ENCODE peak calls at places on chromosomes 4 and X, in four cellular contexts. A is NT2/D1, Q is H1, N is HepG2. I is an unnamed sample.

GRCh38 chr4:140330311-140330900 is 43.0 kb upstream of the SCOC start:
- DNase-seq in N (peak), Q (no peak), A (no peak), I (peak)

GRCh38 chr4:48491514-48492176 is 1.6 kb downstream of the ZAR1 start:
- DNase-seq in N (no peak), A (no peak), Q (no peak), I (no peak)

GRCh38 chr4:133143775-133144430 is 5.2 kb upstream of the PCDH10 start:
- DNase-seq in A (no peak), Q (no peak), N (no peak), I (no peak)

GRCh38 chr4:81723927-81724587 is 252.3 kb upstream of the RASGEF1B start:
- DNase-seq in N (no peak), A (no peak), Q (no peak), I (no peak)

GRCh38 chrX:85243761-85244410 is at the start of the genes SATL1 and ZNF711:
- DNase-seq in A (peak), N (peak), Q (peak), I (peak)

GRCh38 chr4:22417408-22417807 is 98.5 kb downstream of the ADGRA3 start:
- DNase-seq in A (no peak), N (no peak), Q (no peak), I (no peak)

GRCh38 chrX:72169008-72169728 is 12.4 kb upstream of the PIN4 start:
- DNase-seq in N (no peak), A (no peak), Q (no peak), I (no peak)

GRCh38 chrX:120200851-120201250 is 42.4 kb downstream of the RHOXF2 start:
- DNase-seq in Q (no peak), A (no peak), N (no peak), I (no peak)

GRCh38 chr4:141177171-141177570 is 43.5 kb upstream of the ZNF330 start:
- DNase-seq in A (no peak), Q (no peak), N (no peak), I (no peak)

GRCh38 chr4:144174401-144175067 is 34.0 kb upstream of the GYPA start:
- DNase-seq in N (peak), A (peak), Q (no peak), I (peak)

GRCh38 chr4:141814499-141814898 is 178.1 kb downstream of the IL15 start:
- DNase-seq in Q (no peak), A (no peak), N (no peak), I (no peak)

GRCh38 chr4:32268949-32269348 is 1548.8 kb downstream of the PCDH7 start:
- DNase-seq in N (no peak), Q (no peak), A (no peak), I (no peak)

GRCh38 chrX:70175338-70175737 is 1.9 kb upstream of the DGAT2L6 start:
- DNase-seq in A (no peak), N (no peak), Q (no peak), I (no peak)

GRCh38 chr4:140653718-140654515 is 85.2 kb upstream of the UCP1 start:
- DNase-seq in Q (no peak), N (no peak), A (no peak), I (no peak)

GRCh38 chr4:52643846-52644245 is 15.3 kb downstream of the USP46 start:
- DNase-seq in Q (no peak), A (no peak), N (peak), I (no peak)

GRCh38 chrX:131068945-131069719 is 11.0 kb downstream of the ARHGAP36 start:
- DNase-seq in Q (no peak), N (peak), A (no peak), I (peak)

GRCh38 chrX:131067216-131067615 is 9.1 kb downstream of the ARHGAP36 start:
- DNase-seq in N (no peak), Q (no peak), A (no peak), I (no peak)

GRCh38 chrX:131063613-131064012 is 5.5 kb downstream of the ARHGAP36 start:
- DNase-seq in Q (no peak), N (no peak), A (no peak), I (peak)

GRCh38 chrX:131066237-131066636 is 8.1 kb downstream of the ARHGAP36 start:
- DNase-seq in Q (no peak), N (no peak), A (no peak), I (no peak)

GRCh38 chrX:131067846-131068745 is 9.9 kb downstream of the ARHGAP36 start:
- DNase-seq in A (no peak), N (no peak), Q (no peak), I (no peak)
- TF ChIP-seq SUZ12 in A (no peak), N (no peak), Q (no peak), I (no peak)

GRCh38 chrX:17024896-17025295 is 78.4 kb downstream of the REPS2 start:
- DNase-seq in Q (no peak), A (no peak), N (peak), I (no peak)

GRCh38 chrX:17023670-17024069 is 77.2 kb downstream of the REPS2 start:
- DNase-seq in Q (no peak), A (no peak), N (no peak), I (no peak)

GRCh38 chrX:17020371-17020770 is 73.9 kb downstream of the REPS2 start:
- DNase-seq in N (no peak), A (no peak), Q (no peak), I (no peak)

GRCh38 chrX:17020828-17021821 is 74.7 kb downstream of the REPS2 start:
- DNase-seq in A (no peak), N (no peak), Q (no peak), I (no peak)

DNA sequence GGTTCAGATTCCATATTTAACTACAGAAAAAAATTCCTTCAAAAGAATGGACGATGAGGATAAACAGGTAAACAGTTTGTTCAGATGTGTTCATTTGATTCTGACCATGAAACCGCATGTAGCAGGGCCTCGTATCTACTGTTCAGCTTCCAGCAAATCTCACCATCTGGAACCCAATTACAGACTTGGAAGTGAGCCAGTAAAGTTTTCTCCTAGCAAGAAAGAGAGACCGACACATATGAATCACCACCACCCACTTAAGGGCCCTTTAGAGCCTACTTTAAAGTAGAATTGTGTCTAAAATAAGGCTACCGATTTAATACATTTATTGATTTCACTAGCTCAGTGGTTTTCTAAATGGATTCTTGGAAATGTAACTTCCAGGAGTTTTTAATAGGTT is 75.7 kb downstream of the REPS2 start:
- DNase-seq in Q (no peak), A (no peak), N (no peak), I (no peak)
- TF ChIP-seq SUZ12 in Q (no peak), A (no peak), N (no peak), I (no peak)

DNA sequence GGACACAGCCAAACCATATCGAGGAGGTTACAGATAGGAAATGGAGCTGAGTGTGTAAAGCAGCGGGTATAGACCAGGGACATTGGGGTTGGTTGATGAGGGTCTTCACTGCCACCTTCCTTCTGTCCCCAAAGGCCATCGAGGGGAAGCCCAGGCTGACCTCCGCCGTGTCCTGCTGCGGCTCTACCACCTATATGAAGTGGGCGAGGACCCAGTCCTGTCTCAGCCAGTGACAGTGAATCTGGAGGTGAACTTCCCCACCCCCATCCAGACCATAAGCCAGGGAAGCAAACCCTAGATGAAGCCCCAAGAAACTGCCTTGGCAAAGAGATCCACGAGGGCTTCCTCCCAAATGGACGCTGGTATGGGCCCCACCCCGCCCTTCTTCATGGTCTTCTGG is 23.2 kb upstream of the MRFAP1 start:
- DNase-seq in N (no peak), Q (no peak), A (no peak), I (no peak)
- TF ChIP-seq SUZ12 in N (no peak), Q (no peak), A (no peak), I (no peak)

DNA sequence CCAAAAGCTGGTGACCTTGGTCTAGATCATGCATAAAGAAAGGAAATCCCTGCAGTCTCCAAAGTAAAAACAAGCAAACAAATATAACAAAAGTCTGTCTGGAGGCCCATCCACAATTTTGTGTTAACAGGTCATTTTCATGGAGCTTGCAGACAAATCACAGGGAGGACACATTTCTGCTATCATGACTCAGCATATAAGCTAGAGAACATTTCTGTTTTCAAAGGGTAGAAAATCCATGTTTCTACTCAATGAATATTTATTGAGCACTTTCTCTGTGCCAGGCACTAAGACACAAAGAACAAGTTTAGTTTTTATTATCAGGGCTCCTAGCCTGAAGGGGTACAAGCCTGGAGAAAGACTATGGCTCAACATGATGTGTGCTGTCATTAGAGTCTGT is 71.1 kb downstream of the PARM1 start:
- DNase-seq in N (no peak), Q (no peak), A (no peak), I (no peak)
- TF ChIP-seq SUZ12 in N (no peak), Q (no peak), A (no peak), I (no peak)

GRCh38 chr4:26201119-26201518 is 119.7 kb upstream of the RBPJ start:
- DNase-seq in A (no peak), N (no peak), Q (no peak), I (no peak)

GRCh38 chr4:26199566-26199965 is 121.2 kb upstream of the RBPJ start:
- DNase-seq in A (no peak), N (no peak), Q (no peak), I (no peak)

GRCh38 chr4:26196567-26196966 is 124.2 kb upstream of the RBPJ start:
- DNase-seq in A (no peak), N (no peak), Q (no peak), I (no peak)

GRCh38 chr4:26194764-26195163 is 126.0 kb upstream of the RBPJ start:
- DNase-seq in N (no peak), A (no peak), Q (no peak), I (no peak)

DNA sequence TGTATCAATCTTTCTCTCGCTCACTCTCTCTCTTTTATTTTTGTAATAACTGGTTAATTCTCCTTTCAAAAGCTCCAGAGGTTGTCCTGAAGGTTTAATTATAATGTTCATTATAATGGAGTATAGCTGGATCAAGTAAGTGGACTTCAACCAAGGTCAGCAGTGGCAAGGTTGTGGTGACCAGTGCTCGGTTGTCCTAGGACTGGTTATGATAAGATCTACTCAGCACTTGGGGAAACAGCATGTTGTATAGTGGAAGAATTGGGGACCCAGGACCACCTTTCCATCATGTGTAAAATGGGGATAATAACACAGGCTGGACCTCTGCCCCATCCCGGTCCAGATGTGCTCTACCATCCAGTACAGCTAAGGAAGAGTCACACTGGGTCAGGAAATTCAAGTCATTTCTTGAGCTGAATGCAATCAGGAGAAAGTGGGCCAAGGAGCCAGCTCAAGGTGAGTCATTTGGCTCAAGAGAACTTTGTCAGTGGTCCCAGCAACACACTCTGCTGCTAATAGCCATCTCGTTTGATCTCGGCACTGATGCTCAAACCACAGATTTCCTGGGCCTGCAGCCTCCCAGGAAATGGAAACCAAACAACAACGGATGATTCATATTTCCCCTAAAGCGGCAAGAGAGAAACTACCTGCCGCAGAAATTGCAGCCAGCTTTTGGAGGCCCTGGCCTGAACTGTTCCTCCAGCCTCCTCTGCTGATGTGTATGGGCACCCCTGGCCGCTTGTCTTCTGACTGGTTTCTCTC is 123.6 kb upstream of the RBPJ start:
- DNase-seq in N (no peak), A (no peak), Q (no peak), I (no peak)
- TF ChIP-seq SUZ12 in N (no peak), A (no peak), Q (no peak), I (no peak)

DNA sequence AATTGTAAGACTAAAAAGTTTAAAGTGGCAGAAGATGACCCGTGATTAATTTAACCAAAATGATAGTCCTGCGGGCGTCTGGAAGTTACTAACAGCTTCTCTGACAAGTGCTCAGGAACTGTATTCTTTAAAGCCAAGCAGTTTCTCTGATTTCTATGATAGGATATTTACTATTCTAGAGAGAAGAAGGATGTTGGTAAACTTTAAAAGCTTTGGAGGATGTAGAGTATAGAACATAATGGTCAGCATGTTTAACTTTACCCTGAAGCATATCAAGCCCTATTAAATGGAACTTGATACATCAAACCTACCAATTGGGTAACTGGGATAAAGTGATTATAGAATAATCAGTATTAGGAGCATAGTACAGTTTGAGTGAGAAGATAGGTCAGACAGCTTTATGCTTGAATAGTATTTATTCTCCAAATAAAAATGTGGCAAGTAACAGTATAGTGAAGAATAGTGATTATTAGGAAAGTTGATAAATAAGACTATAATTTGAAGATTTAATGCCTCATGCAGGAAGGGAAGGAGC is 1.8 kb downstream of the STIM2 start:
- DNase-seq in A (no peak), N (no peak), Q (no peak), I (no peak)
- TF ChIP-seq SUZ12 in A (no peak), N (no peak), Q (no peak), I (no peak)

DNA sequence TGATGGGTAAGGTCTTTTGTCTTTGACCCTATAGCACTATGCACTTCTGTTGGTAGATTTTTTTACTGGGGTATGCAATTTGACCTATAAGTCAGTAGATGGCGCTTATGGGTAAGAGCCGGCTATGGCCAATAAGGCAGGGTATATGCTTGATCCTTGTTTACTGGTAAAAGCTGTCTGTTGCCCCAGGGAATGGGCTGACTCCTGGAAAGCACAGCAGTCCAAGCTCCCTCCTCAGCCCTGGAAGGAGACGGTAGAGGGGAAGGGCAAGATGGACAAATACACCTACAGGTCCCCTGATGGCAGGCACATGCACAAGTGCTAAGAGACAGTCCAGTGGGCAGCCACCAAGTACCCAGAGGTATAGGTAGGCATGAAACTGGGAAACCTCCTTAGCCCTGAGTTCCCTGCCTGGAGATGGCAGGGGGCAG is 63.7 kb downstream of the ADAMTS3 start:
- DNase-seq in A (peak), Q (no peak), N (peak), I (peak)
- TF ChIP-seq SUZ12 in A (no peak), Q (no peak), N (no peak), I (no peak)